ENCODE peak calls at places on chromosomes 5 and 9, in ten cellular contexts. One of them, this sample, is unnamed.

GRCh38 chr9:16192403-16193017 is 639.7 kb downstream of the CCDC171 start:
- DNase-seq in fibroblast of mammary gland: peak
- DNase-seq in amniotic epithelial cell: peak
- DNase-seq in mucosa of gallbladder: no peak
- DNase-seq in skeletal muscle cell: peak
- DNase-seq in neural crest cell: no peak
- DNase-seq in CD4-positive, CD25-positive, alpha-beta regulatory T cell: no peak
- DNase-seq in natural killer cell: no peak
- DNase-seq in prostate gland: no peak
- DNase-seq in naive thymus-derived CD8-positive, alpha-beta T cell: no peak
- DNase-seq in this sample: no peak

GRCh38 chr5:152595327-152595890 is 190.3 kb upstream of the NMUR2 start:
- DNase-seq in naive thymus-derived CD8-positive, alpha-beta T cell: no peak
- DNase-seq in CD4-positive, CD25-positive, alpha-beta regulatory T cell: no peak
- DNase-seq in mucosa of gallbladder: no peak
- DNase-seq in fibroblast of mammary gland: no peak
- DNase-seq in neural crest cell: no peak
- DNase-seq in prostate gland: no peak
- DNase-seq in skeletal muscle cell: no peak
- DNase-seq in amniotic epithelial cell: no peak
- DNase-seq in natural killer cell: no peak
- DNase-seq in this sample: no peak

GRCh38 chr5:93620487-93621339 is 37.7 kb downstream of the NR2F1 start:
- DNase-seq in natural killer cell: peak
- DNase-seq in CD4-positive, CD25-positive, alpha-beta regulatory T cell: peak
- DNase-seq in naive thymus-derived CD8-positive, alpha-beta T cell: peak
- DNase-seq in mucosa of gallbladder: peak
- DNase-seq in amniotic epithelial cell: peak
- DNase-seq in skeletal muscle cell: no peak
- DNase-seq in neural crest cell: peak
- DNase-seq in prostate gland: peak
- DNase-seq in fibroblast of mammary gland: peak
- DNase-seq in this sample: peak

GRCh38 chr9:76394023-76394895 is at the start of gene RFK:
- DNase-seq in mucosa of gallbladder: peak
- DNase-seq in fibroblast of mammary gland: peak
- DNase-seq in amniotic epithelial cell: peak
- DNase-seq in CD4-positive, CD25-positive, alpha-beta regulatory T cell: peak
- DNase-seq in prostate gland: peak
- DNase-seq in natural killer cell: peak
- DNase-seq in naive thymus-derived CD8-positive, alpha-beta T cell: peak
- DNase-seq in skeletal muscle cell: peak
- DNase-seq in neural crest cell: peak
- DNase-seq in this sample: peak

GRCh38 chr5:113232246-113232645 is 202.5 kb downstream of the TSSK1B start:
- DNase-seq in amniotic epithelial cell: no peak
- DNase-seq in naive thymus-derived CD8-positive, alpha-beta T cell: no peak
- DNase-seq in neural crest cell: no peak
- DNase-seq in natural killer cell: no peak
- DNase-seq in mucosa of gallbladder: no peak
- DNase-seq in prostate gland: no peak
- DNase-seq in skeletal muscle cell: no peak
- DNase-seq in fibroblast of mammary gland: peak
- DNase-seq in CD4-positive, CD25-positive, alpha-beta regulatory T cell: no peak
- DNase-seq in this sample: no peak

GRCh38 chr5:175854231-175855040 is 16.9 kb upstream of the CPLX2 start:
- DNase-seq in fibroblast of mammary gland: no peak
- DNase-seq in amniotic epithelial cell: no peak
- DNase-seq in CD4-positive, CD25-positive, alpha-beta regulatory T cell: no peak
- DNase-seq in neural crest cell: no peak
- DNase-seq in natural killer cell: no peak
- DNase-seq in naive thymus-derived CD8-positive, alpha-beta T cell: no peak
- DNase-seq in mucosa of gallbladder: peak
- DNase-seq in prostate gland: no peak
- DNase-seq in skeletal muscle cell: no peak
- DNase-seq in this sample: no peak

GRCh38 chr5:9776525-9776924 is 146.4 kb upstream of the TAS2R1 start:
- DNase-seq in prostate gland: no peak
- DNase-seq in amniotic epithelial cell: peak
- DNase-seq in naive thymus-derived CD8-positive, alpha-beta T cell: no peak
- DNase-seq in skeletal muscle cell: peak
- DNase-seq in CD4-positive, CD25-positive, alpha-beta regulatory T cell: no peak
- DNase-seq in fibroblast of mammary gland: no peak
- DNase-seq in mucosa of gallbladder: no peak
- DNase-seq in natural killer cell: no peak
- DNase-seq in neural crest cell: no peak
- DNase-seq in this sample: no peak

GRCh38 chr9:128798896-128799295 is 11.8 kb downstream of the TBC1D13 start:
- DNase-seq in fibroblast of mammary gland: no peak
- DNase-seq in amniotic epithelial cell: no peak
- DNase-seq in CD4-positive, CD25-positive, alpha-beta regulatory T cell: no peak
- DNase-seq in naive thymus-derived CD8-positive, alpha-beta T cell: no peak
- DNase-seq in prostate gland: no peak
- DNase-seq in natural killer cell: no peak
- DNase-seq in skeletal muscle cell: no peak
- DNase-seq in mucosa of gallbladder: no peak
- DNase-seq in neural crest cell: no peak
- DNase-seq in this sample: no peak

GRCh38 chr9:129828969-129829368 is 5.0 kb upstream of the TOR1A start:
- DNase-seq in skeletal muscle cell: no peak
- DNase-seq in natural killer cell: no peak
- DNase-seq in amniotic epithelial cell: no peak
- DNase-seq in naive thymus-derived CD8-positive, alpha-beta T cell: no peak
- DNase-seq in fibroblast of mammary gland: no peak
- DNase-seq in CD4-positive, CD25-positive, alpha-beta regulatory T cell: no peak
- DNase-seq in mucosa of gallbladder: no peak
- DNase-seq in prostate gland: no peak
- DNase-seq in neural crest cell: no peak
- DNase-seq in this sample: no peak

GRCh38 chr9:124442826-124443225 is 7.4 kb upstream of the ADGRD2 start:
- DNase-seq in fibroblast of mammary gland: no peak
- DNase-seq in amniotic epithelial cell: no peak
- DNase-seq in naive thymus-derived CD8-positive, alpha-beta T cell: no peak
- DNase-seq in neural crest cell: no peak
- DNase-seq in prostate gland: no peak
- DNase-seq in mucosa of gallbladder: no peak
- DNase-seq in skeletal muscle cell: no peak
- DNase-seq in natural killer cell: no peak
- DNase-seq in CD4-positive, CD25-positive, alpha-beta regulatory T cell: no peak
- DNase-seq in this sample: no peak

GRCh38 chr9:121283856-121284732 is 16.1 kb downstream of the GSN start:
- DNase-seq in fibroblast of mammary gland: no peak
- DNase-seq in natural killer cell: no peak
- DNase-seq in mucosa of gallbladder: no peak
- DNase-seq in prostate gland: no peak
- DNase-seq in amniotic epithelial cell: no peak
- DNase-seq in naive thymus-derived CD8-positive, alpha-beta T cell: no peak
- DNase-seq in CD4-positive, CD25-positive, alpha-beta regulatory T cell: no peak
- DNase-seq in neural crest cell: no peak
- DNase-seq in skeletal muscle cell: no peak
- DNase-seq in this sample: no peak

GRCh38 chr9:70421272-70422180 is 7.1 kb upstream of the KLF9 start:
- DNase-seq in mucosa of gallbladder: no peak
- DNase-seq in CD4-positive, CD25-positive, alpha-beta regulatory T cell: peak
- DNase-seq in natural killer cell: no peak
- DNase-seq in prostate gland: no peak
- DNase-seq in neural crest cell: no peak
- DNase-seq in naive thymus-derived CD8-positive, alpha-beta T cell: peak
- DNase-seq in skeletal muscle cell: no peak
- DNase-seq in amniotic epithelial cell: peak
- DNase-seq in fibroblast of mammary gland: peak
- DNase-seq in this sample: no peak